ENCODE peak calls at places on chromosomes 13 and 19, in six cellular contexts. E, W, T, Q, F and L are unnamed samples.

GRCh38 chr13:34675626-34676025 is 266.4 kb upstream of the NBEA start:
- DNase-seq in E (no peak), W (no peak), T (no peak), Q (no peak), F (no peak), L (no peak)

GRCh38 chr13:93318538-93318937 is 91.9 kb downstream of the GPC6 start:
- DNase-seq in E (no peak), W (no peak), T (no peak), Q (peak; percentile 21), F (no peak), L (no peak)

GRCh38 chr19:42422092-42422575 is 5.1 kb downstream of the LIPE start:
- DNase-seq in E (no peak), W (no peak), T (no peak), Q (no peak), F (no peak), L (no peak)

GRCh38 chr19:13741893-13742292 is 22.4 kb upstream of the MRI1 start:
- DNase-seq in E (no peak), W (no peak), T (no peak), Q (no peak), F (no peak), L (no peak)

GRCh38 chr13:71661921-71662320 is 205.1 kb downstream of the DACH1 start:
- DNase-seq in E (no peak), W (no peak), T (no peak), Q (peak; percentile 52), F (no peak), L (no peak)

GRCh38 chr13:112118451-112119064 is 51.6 kb downstream of the SOX1 start:
- DNase-seq in E (no peak), W (peak; percentile 45), T (no peak), Q (no peak), F (no peak), L (no peak)

GRCh38 chr19:49150106-49150943 is 4.9 kb downstream of the HRC start:
- DNase-seq in E (peak; percentile 85), W (no peak), T (peak; percentile 88), Q (peak; percentile 86), F (peak; percentile 76), L (peak; percentile 77)

GRCh38 chr13:24271611-24272451 is 37.5 kb upstream of the C1QTNF9 start:
- DNase-seq in E (peak; percentile 75), W (peak; percentile 78), T (no peak), Q (no peak), F (no peak), L (peak; percentile 56)

GRCh38 chr13:106532111-106532929 is 3.1 kb downstream of the EFNB2 start:
- DNase-seq in E (no peak), W (no peak), T (no peak), Q (peak; percentile 41), F (no peak), L (no peak)

GRCh38 chr13:110600261-110600819 is 15.0 kb upstream of the NAXD start:
- DNase-seq in E (no peak), W (no peak), T (no peak), Q (no peak), F (no peak), L (no peak)

GRCh38 chr13:60370343-60370742 is 26.7 kb upstream of the TDRD3 start:
- DNase-seq in E (no peak), W (no peak), T (no peak), Q (no peak), F (no peak), L (no peak)

GRCh38 chr19:1015782-1016646 is 4.9 kb downstream of the TMEM259 start:
- DNase-seq in E (peak; percentile 15), W (no peak), T (no peak), Q (no peak), F (no peak), L (no peak)

GRCh38 chr13:108154421-108154858 is 60.9 kb downstream of the LIG4 start:
- DNase-seq in E (no peak), W (no peak), T (no peak), Q (peak; percentile 25), F (no peak), L (no peak)

GRCh38 chr19:5691205-5691929 is 1.3 kb downstream of the RPL36 start:
- DNase-seq in E (peak; percentile 81), W (peak; percentile 64), T (peak; percentile 68), Q (peak; percentile 48), F (no peak), L (peak; percentile 21)

GRCh38 chr19:1312732-1313694 is 27.3 kb downstream of the EFNA2 start:
- DNase-seq in E (no peak), W (no peak), T (no peak), Q (peak; percentile 69), F (peak; percentile 23), L (peak; percentile 50)

GRCh38 chr19:40578442-40578908 is 1.8 kb downstream of the SHKBP1 start:
- DNase-seq in E (no peak), W (no peak), T (no peak), Q (peak; percentile 23), F (no peak), L (no peak)

GRCh38 chr19:49432141-49433073 is 7.2 kb downstream of the GFY start:
- DNase-seq in E (no peak), W (no peak), T (no peak), Q (no peak), F (no peak), L (no peak)

GRCh38 chr13:24306632-24307031 is 2.7 kb upstream of the C1QTNF9 start:
- DNase-seq in E (no peak), W (no peak), T (no peak), Q (peak; percentile 67), F (no peak), L (no peak)

GRCh38 chr13:101144808-101145419 is 271.4 kb downstream of the NALCN start:
- DNase-seq in E (no peak), W (no peak), T (no peak), Q (peak; percentile 74), F (peak; percentile 39), L (peak; percentile 22)

GRCh38 chr13:108409735-108410134 is 140.2 kb downstream of the TNFSF13B start:
- DNase-seq in E (no peak), W (no peak), T (no peak), Q (no peak), F (no peak), L (no peak)

GRCh38 chr13:99382428-99383133 is 75.4 kb upstream of the GPR183 start:
- DNase-seq in E (no peak), W (peak; percentile 74), T (no peak), Q (no peak), F (no peak), L (no peak)

GRCh38 chr13:51942189-51942588 is 69.1 kb downstream of the ATP7B start:
- DNase-seq in E (no peak), W (peak; percentile 57), T (no peak), Q (peak; percentile 54), F (peak; percentile 19), L (no peak)

GRCh38 chr19:52331757-52332156 is 4.3 kb upstream of the ZNF610 start:
- DNase-seq in E (no peak), W (no peak), T (no peak), Q (no peak), F (no peak), L (peak; percentile 18)

GRCh38 chr13:20796791-20797513 is 23.2 kb upstream of the EEF1AKMT1 start:
- DNase-seq in E (no peak), W (no peak), T (no peak), Q (peak; percentile 31), F (no peak), L (no peak)

GRCh38 chr19:29098863-29099481 is 114.0 kb downstream of the UQCRFS1 start:
- DNase-seq in E (peak; percentile 57), W (no peak), T (no peak), Q (peak; percentile 63), F (no peak), L (no peak)

GRCh38 chr19:46813570-46814358 is 25.4 kb upstream of the SLC1A5 start:
- DNase-seq in E (peak; percentile 70), W (no peak), T (peak; percentile 95), Q (peak; percentile 43), F (no peak), L (no peak)

GRCh38 chr19:42122691-42123607 is 9.3 kb downstream of the POU2F2 start:
- DNase-seq in E (no peak), W (no peak), T (no peak), Q (no peak), F (no peak), L (no peak)

GRCh38 chr13:80141114-80141849 is 199.6 kb downstream of the SPRY2 start:
- DNase-seq in E (peak; percentile 68), W (no peak), T (no peak), Q (no peak), F (no peak), L (no peak)

GRCh38 chr19:45424191-45425058 is 708 bp upstream of the ERCC1 start:
- DNase-seq in E (peak; percentile 71), W (no peak), T (no peak), Q (peak; percentile 95), F (peak; percentile 91), L (peak; percentile 95)
- H3K4me1 ChIP-seq in E (peaks cover 59% of the 10 kb centered on the region), W (peaks cover 27% of the 10 kb centered on the region), T (no peaks in the 10 kb centered on the region), Q (peaks cover 25% of the 10 kb centered on the region), F (peaks cover 42% of the 10 kb centered on the region), L (peaks cover 14% of the 10 kb centered on the region)

GRCh38 chr19:35740423-35741215 is 1.6 kb downstream of the IGFLR1 start:
- DNase-seq in E (peak; percentile 99), W (peak; percentile 95), T (peak; percentile 97), Q (peak; percentile 91), F (peak; percentile 87), L (peak; percentile 87)
- TF ChIP-seq CTCF in E (peak; percentile 20), W (no peak), T (no peak), Q (peak; percentile 21), F (peak; percentile 30), L (no peak)

GRCh38 chr13:97282705-97283104 is 60.6 kb downstream of the MBNL2 start:
- DNase-seq in E (no peak), W (no peak), T (no peak), Q (no peak), F (no peak), L (no peak)
- H3K4me1 ChIP-seq in E (peaks cover 93% of the 10 kb centered on the region), W (no peaks in the 10 kb centered on the region), T (peaks cover 3% of the 10 kb centered on the region), Q (peaks cover 27% of the 10 kb centered on the region), F (peaks cover 60% of the 10 kb centered on the region), L (peaks cover 48% of the 10 kb centered on the region)

GRCh38 chr13:65929436-65929835 is 1300.7 kb downstream of the PCDH9 start:
- DNase-seq in E (no peak), W (no peak), T (no peak), Q (no peak), F (no peak), L (no peak)
- TF ChIP-seq CTCF in E (no peak), W (no peak), T (no peak), Q (no peak), F (no peak), L (no peak)

GRCh38 chr13:26605845-26606244 is 48.4 kb downstream of the WASF3 start:
- DNase-seq in E (no peak), W (no peak), T (no peak), Q (peak; percentile 22), F (no peak), L (no peak)
- H3K4me1 ChIP-seq in E (peaks cover 35% of the 10 kb centered on the region), W (no peaks in the 10 kb centered on the region), T (no peaks in the 10 kb centered on the region), Q (no peaks in the 10 kb centered on the region), F (no peaks in the 10 kb centered on the region), L (no peaks in the 10 kb centered on the region)

GRCh38 chr19:18896421-18896841 is 473 bp upstream of the CERS1 start:
- DNase-seq in E (no peak), W (no peak), T (no peak), Q (peak; percentile 26), F (no peak), L (no peak)
- TF ChIP-seq CTCF in E (no peak), W (no peak), T (no peak), Q (no peak), F (no peak), L (peak; percentile 17)

DNA sequence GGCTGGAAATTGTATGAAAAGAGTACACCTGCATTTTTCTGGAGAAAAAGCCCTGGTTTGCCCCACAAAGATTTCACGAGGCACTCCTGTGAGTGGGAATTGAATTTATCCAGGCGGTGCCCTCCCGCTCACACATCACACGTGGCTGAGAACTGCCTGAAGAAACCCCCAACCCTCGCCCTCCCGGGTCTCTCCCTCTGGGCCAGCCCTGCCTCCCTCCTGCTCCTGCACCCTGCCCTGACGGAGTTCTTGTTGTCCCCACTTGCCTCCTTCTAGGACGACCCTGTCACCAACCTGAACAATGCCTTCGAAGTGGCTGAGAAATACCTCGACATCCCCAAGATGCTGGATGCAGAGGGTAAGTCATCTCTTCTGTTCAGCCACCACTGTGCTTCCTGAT is 35.2 kb downstream of the CAPN12 start:
- DNase-seq in E (no peak), W (no peak), T (no peak), Q (no peak), F (no peak), L (no peak)
- H3K4me1 ChIP-seq in E (peaks cover 100% of the 10 kb centered on the region), W (no peaks in the 10 kb centered on the region), T (peaks cover 32% of the 10 kb centered on the region), Q (peaks cover 22% of the 10 kb centered on the region), F (no peaks in the 10 kb centered on the region), L (no peaks in the 10 kb centered on the region)